ENCODE peak calls at places on chromosomes 5 and 9, in six cellular contexts. One of them, this sample, is unnamed.

GRCh38 chr5:73828465-73828864 is 202.5 kb downstream of the ARHGEF28 start:
- DNase-seq in mesenchymal stem cell: no peak
- DNase-seq in esophagus muscularis mucosa: no peak
- DNase-seq in CD4-positive, CD25-positive, alpha-beta regulatory T cell: no peak
- DNase-seq in left ventricle myocardium inferior: no peak
- DNase-seq in tibial nerve: no peak
- DNase-seq in this sample: no peak

GRCh38 chr9:121895836-121896544 is 197.1 kb downstream of the TTLL11 start:
- DNase-seq in mesenchymal stem cell: no peak
- DNase-seq in esophagus muscularis mucosa: no peak
- DNase-seq in CD4-positive, CD25-positive, alpha-beta regulatory T cell: peak; percentile 17
- DNase-seq in left ventricle myocardium inferior: peak; percentile 26
- DNase-seq in tibial nerve: no peak
- DNase-seq in this sample: peak; percentile 27

GRCh38 chr9:35918780-35919179 is 9.5 kb downstream of the SPAAR start:
- DNase-seq in mesenchymal stem cell: no peak
- DNase-seq in esophagus muscularis mucosa: no peak
- DNase-seq in CD4-positive, CD25-positive, alpha-beta regulatory T cell: no peak
- DNase-seq in left ventricle myocardium inferior: no peak
- DNase-seq in tibial nerve: no peak
- DNase-seq in this sample: no peak

GRCh38 chr5:115258001-115258400 is 4.7 kb downstream of the PGGT1B start:
- DNase-seq in mesenchymal stem cell: no peak
- DNase-seq in esophagus muscularis mucosa: no peak
- DNase-seq in CD4-positive, CD25-positive, alpha-beta regulatory T cell: no peak
- DNase-seq in left ventricle myocardium inferior: no peak
- DNase-seq in tibial nerve: no peak
- DNase-seq in this sample: no peak

GRCh38 chr9:99820330-99821186 is 1.1 kb upstream of the NR4A3 start:
- DNase-seq in mesenchymal stem cell: peak; percentile 92
- DNase-seq in esophagus muscularis mucosa: peak; percentile 94
- DNase-seq in CD4-positive, CD25-positive, alpha-beta regulatory T cell: peak; percentile 56
- DNase-seq in left ventricle myocardium inferior: peak; percentile 48
- DNase-seq in tibial nerve: no peak
- DNase-seq in this sample: peak; percentile 54

GRCh38 chr5:134110382-134110781 is 4.1 kb upstream of the TCF7 start:
- DNase-seq in mesenchymal stem cell: no peak
- DNase-seq in esophagus muscularis mucosa: no peak
- DNase-seq in CD4-positive, CD25-positive, alpha-beta regulatory T cell: no peak
- DNase-seq in left ventricle myocardium inferior: no peak
- DNase-seq in tibial nerve: no peak
- DNase-seq in this sample: no peak

GRCh38 chr5:59296317-59297264 is 596.9 kb downstream of the PDE4D start:
- DNase-seq in mesenchymal stem cell: peak; percentile 69
- DNase-seq in esophagus muscularis mucosa: no peak
- DNase-seq in CD4-positive, CD25-positive, alpha-beta regulatory T cell: no peak
- DNase-seq in left ventricle myocardium inferior: no peak
- DNase-seq in tibial nerve: no peak
- DNase-seq in this sample: peak; percentile 63

GRCh38 chr9:34546834-34547827 is 24.3 kb upstream of the ENHO start:
- DNase-seq in mesenchymal stem cell: peak; percentile 80
- DNase-seq in esophagus muscularis mucosa: no peak
- DNase-seq in CD4-positive, CD25-positive, alpha-beta regulatory T cell: peak; percentile 61
- DNase-seq in left ventricle myocardium inferior: peak; percentile 46
- DNase-seq in tibial nerve: peak; percentile 42
- DNase-seq in this sample: peak; percentile 47

GRCh38 chr9:98707158-98708102 is 1.3 kb downstream of the GABBR2 start:
- DNase-seq in mesenchymal stem cell: peak; percentile 53
- DNase-seq in esophagus muscularis mucosa: no peak
- DNase-seq in CD4-positive, CD25-positive, alpha-beta regulatory T cell: peak; percentile 23
- DNase-seq in left ventricle myocardium inferior: peak; percentile 39
- DNase-seq in tibial nerve: no peak
- DNase-seq in this sample: peak; percentile 42

GRCh38 chr9:79120533-79121315 is 451.0 kb upstream of the TLE4 start:
- DNase-seq in mesenchymal stem cell: no peak
- DNase-seq in esophagus muscularis mucosa: no peak
- DNase-seq in CD4-positive, CD25-positive, alpha-beta regulatory T cell: no peak
- DNase-seq in left ventricle myocardium inferior: no peak
- DNase-seq in tibial nerve: no peak
- DNase-seq in this sample: no peak

GRCh38 chr5:155943516-155944407 is 383.2 kb upstream of the SGCD start:
- DNase-seq in mesenchymal stem cell: peak; percentile 50
- DNase-seq in esophagus muscularis mucosa: no peak
- DNase-seq in CD4-positive, CD25-positive, alpha-beta regulatory T cell: peak; percentile 47
- DNase-seq in left ventricle myocardium inferior: peak; percentile 24
- DNase-seq in tibial nerve: no peak
- DNase-seq in this sample: peak; percentile 59

GRCh38 chr9:13481274-13481673 is 201.8 kb upstream of the MPDZ start:
- DNase-seq in mesenchymal stem cell: no peak
- DNase-seq in esophagus muscularis mucosa: no peak
- DNase-seq in CD4-positive, CD25-positive, alpha-beta regulatory T cell: no peak
- DNase-seq in left ventricle myocardium inferior: no peak
- DNase-seq in tibial nerve: no peak
- DNase-seq in this sample: no peak

GRCh38 chr9:72614057-72614456 is 92.6 kb downstream of the TMC1 start:
- DNase-seq in mesenchymal stem cell: no peak
- DNase-seq in esophagus muscularis mucosa: no peak
- DNase-seq in CD4-positive, CD25-positive, alpha-beta regulatory T cell: no peak
- DNase-seq in left ventricle myocardium inferior: no peak
- DNase-seq in tibial nerve: no peak
- DNase-seq in this sample: peak; percentile 77

GRCh38 chr9:121901616-121902015 is 191.5 kb downstream of the TTLL11 start:
- DNase-seq in mesenchymal stem cell: no peak
- DNase-seq in esophagus muscularis mucosa: no peak
- DNase-seq in CD4-positive, CD25-positive, alpha-beta regulatory T cell: no peak
- DNase-seq in left ventricle myocardium inferior: no peak
- DNase-seq in tibial nerve: no peak
- DNase-seq in this sample: no peak

GRCh38 chr5:119397518-119398380 is 41.9 kb downstream of the TNFAIP8 start:
- DNase-seq in mesenchymal stem cell: peak; percentile 88
- DNase-seq in esophagus muscularis mucosa: no peak
- DNase-seq in CD4-positive, CD25-positive, alpha-beta regulatory T cell: peak; percentile 24
- DNase-seq in left ventricle myocardium inferior: no peak
- DNase-seq in tibial nerve: no peak
- DNase-seq in this sample: no peak

GRCh38 chr5:172133359-172134029 is 54.5 kb downstream of the STK10 start:
- DNase-seq in mesenchymal stem cell: peak; percentile 91
- DNase-seq in esophagus muscularis mucosa: no peak
- DNase-seq in CD4-positive, CD25-positive, alpha-beta regulatory T cell: no peak
- DNase-seq in left ventricle myocardium inferior: no peak
- DNase-seq in tibial nerve: no peak
- DNase-seq in this sample: no peak

GRCh38 chr9:129335456-129336129 is 157.5 kb upstream of the IER5L start:
- DNase-seq in mesenchymal stem cell: no peak
- DNase-seq in esophagus muscularis mucosa: no peak
- DNase-seq in CD4-positive, CD25-positive, alpha-beta regulatory T cell: no peak
- DNase-seq in left ventricle myocardium inferior: no peak
- DNase-seq in tibial nerve: no peak
- DNase-seq in this sample: no peak

GRCh38 chr9:129334744-129335080 is 156.7 kb upstream of the IER5L start:
- DNase-seq in mesenchymal stem cell: no peak
- DNase-seq in esophagus muscularis mucosa: no peak
- DNase-seq in CD4-positive, CD25-positive, alpha-beta regulatory T cell: no peak
- DNase-seq in left ventricle myocardium inferior: no peak
- DNase-seq in tibial nerve: no peak
- DNase-seq in this sample: no peak

GRCh38 chr9:129337287-129338140 is 159.5 kb upstream of the IER5L start:
- DNase-seq in mesenchymal stem cell: no peak
- DNase-seq in esophagus muscularis mucosa: no peak
- DNase-seq in CD4-positive, CD25-positive, alpha-beta regulatory T cell: no peak
- DNase-seq in left ventricle myocardium inferior: no peak
- DNase-seq in tibial nerve: no peak
- DNase-seq in this sample: no peak

GRCh38 chr9:129336130-129336528 is 158.1 kb upstream of the IER5L start:
- DNase-seq in mesenchymal stem cell: no peak
- DNase-seq in esophagus muscularis mucosa: no peak
- DNase-seq in CD4-positive, CD25-positive, alpha-beta regulatory T cell: no peak
- DNase-seq in left ventricle myocardium inferior: no peak
- DNase-seq in tibial nerve: no peak
- DNase-seq in this sample: no peak

DNA sequence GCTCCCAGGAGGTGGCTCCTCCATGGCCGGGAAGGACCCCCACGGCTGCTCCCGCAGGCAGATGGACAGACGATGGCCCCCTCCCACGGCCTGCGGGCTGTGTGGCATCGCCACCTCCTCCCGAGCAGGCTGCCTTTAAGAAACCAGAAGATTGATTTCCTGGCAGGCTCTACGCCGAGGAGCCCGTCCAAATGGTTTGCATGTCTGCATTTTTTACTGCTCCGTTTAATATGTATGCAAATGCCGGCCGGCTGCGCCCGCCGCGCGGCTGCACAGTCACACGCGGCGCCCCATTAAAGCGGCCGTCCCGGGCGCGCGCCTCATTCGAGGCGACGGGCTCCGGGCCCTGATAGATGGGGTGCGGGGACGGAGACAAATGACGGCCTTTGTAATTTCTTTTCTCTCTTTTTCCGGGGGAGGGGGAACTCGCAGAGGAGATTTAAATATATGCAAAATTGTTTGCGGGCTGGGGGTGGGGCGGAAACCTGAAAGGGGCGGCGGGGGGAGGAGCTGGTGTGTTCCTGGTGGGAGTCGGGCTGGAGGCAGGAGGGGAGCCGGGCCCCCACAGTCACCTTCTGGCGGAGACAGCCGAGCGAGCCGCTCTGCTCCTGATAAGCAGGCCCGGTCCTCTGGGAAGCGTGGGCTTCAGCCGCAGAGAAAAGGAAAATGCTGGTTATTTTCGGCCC is 158.7 kb upstream of the IER5L start:
- DNase-seq in mesenchymal stem cell: peak; percentile 70
- DNase-seq in esophagus muscularis mucosa: no peak
- DNase-seq in CD4-positive, CD25-positive, alpha-beta regulatory T cell: peak; percentile 47
- DNase-seq in left ventricle myocardium inferior: no peak
- DNase-seq in tibial nerve: no peak
- DNase-seq in this sample: peak; percentile 16
- H3K4me3 ChIP-seq in mesenchymal stem cell: peak overlapping the region; percentile 66
- H3K4me3 ChIP-seq in esophagus muscularis mucosa: peak overlapping the region; percentile 55
- H3K4me3 ChIP-seq in CD4-positive, CD25-positive, alpha-beta regulatory T cell: peak overlapping the region; percentile 32
- H3K4me3 ChIP-seq in left ventricle myocardium inferior: peak overlapping the region; percentile 61
- H3K4me3 ChIP-seq in tibial nerve: peak overlapping the region; percentile 37
- H3K4me3 ChIP-seq in this sample: peak overlapping the region; percentile 30

GRCh38 chr5:154791535-154791934 is 36.4 kb downstream of the LARP1 start:
- DNase-seq in mesenchymal stem cell: no peak
- DNase-seq in esophagus muscularis mucosa: no peak
- DNase-seq in CD4-positive, CD25-positive, alpha-beta regulatory T cell: no peak
- DNase-seq in left ventricle myocardium inferior: no peak
- DNase-seq in tibial nerve: no peak
- DNase-seq in this sample: no peak

GRCh38 chr5:154794525-154795234 is 39.5 kb downstream of the LARP1 start:
- DNase-seq in mesenchymal stem cell: peak; percentile 70
- DNase-seq in esophagus muscularis mucosa: no peak
- DNase-seq in CD4-positive, CD25-positive, alpha-beta regulatory T cell: no peak
- DNase-seq in left ventricle myocardium inferior: no peak
- DNase-seq in tibial nerve: no peak
- DNase-seq in this sample: peak; percentile 41

GRCh38 chr5:154793599-154794524 is 38.7 kb downstream of the LARP1 start:
- DNase-seq in mesenchymal stem cell: peak; percentile 65
- DNase-seq in esophagus muscularis mucosa: no peak
- DNase-seq in CD4-positive, CD25-positive, alpha-beta regulatory T cell: no peak
- DNase-seq in left ventricle myocardium inferior: no peak
- DNase-seq in tibial nerve: no peak
- DNase-seq in this sample: no peak

GRCh38 chr5:154797762-154798161 is 42.6 kb downstream of the LARP1 start:
- DNase-seq in mesenchymal stem cell: no peak
- DNase-seq in esophagus muscularis mucosa: no peak
- DNase-seq in CD4-positive, CD25-positive, alpha-beta regulatory T cell: no peak
- DNase-seq in left ventricle myocardium inferior: no peak
- DNase-seq in tibial nerve: no peak
- DNase-seq in this sample: no peak

GRCh38 chr5:154795235-154795596 is 40.0 kb downstream of the LARP1 start:
- DNase-seq in mesenchymal stem cell: no peak
- DNase-seq in esophagus muscularis mucosa: no peak
- DNase-seq in CD4-positive, CD25-positive, alpha-beta regulatory T cell: no peak
- DNase-seq in left ventricle myocardium inferior: no peak
- DNase-seq in tibial nerve: no peak
- DNase-seq in this sample: no peak
- H3K27ac ChIP-seq in mesenchymal stem cell: no peak overlapping the region
- H3K27ac ChIP-seq in esophagus muscularis mucosa: no peak overlapping the region
- H3K27ac ChIP-seq in CD4-positive, CD25-positive, alpha-beta regulatory T cell: no peak overlapping the region
- H3K27ac ChIP-seq in left ventricle myocardium inferior: peak overlapping the region; percentile 70
- H3K27ac ChIP-seq in tibial nerve: no peak overlapping the region
- H3K27ac ChIP-seq in this sample: no peak overlapping the region

GRCh38 chr5:177334155-177334551 is 17.3 kb downstream of the LMAN2 start:
- DNase-seq in mesenchymal stem cell: no peak
- DNase-seq in esophagus muscularis mucosa: no peak
- DNase-seq in CD4-positive, CD25-positive, alpha-beta regulatory T cell: no peak
- DNase-seq in left ventricle myocardium inferior: no peak
- DNase-seq in tibial nerve: no peak
- DNase-seq in this sample: no peak
- H3K36me3 ChIP-seq in mesenchymal stem cell: peaks cover 92% of the 10 kb centered on the region
- H3K36me3 ChIP-seq in esophagus muscularis mucosa: peaks cover 100% of the 10 kb centered on the region
- H3K36me3 ChIP-seq in CD4-positive, CD25-positive, alpha-beta regulatory T cell: peaks cover 78% of the 10 kb centered on the region
- H3K36me3 ChIP-seq in left ventricle myocardium inferior: peaks cover 97% of the 10 kb centered on the region
- H3K36me3 ChIP-seq in tibial nerve: peaks cover 32% of the 10 kb centered on the region
- H3K36me3 ChIP-seq in this sample: peaks cover 20% of the 10 kb centered on the region

DNA sequence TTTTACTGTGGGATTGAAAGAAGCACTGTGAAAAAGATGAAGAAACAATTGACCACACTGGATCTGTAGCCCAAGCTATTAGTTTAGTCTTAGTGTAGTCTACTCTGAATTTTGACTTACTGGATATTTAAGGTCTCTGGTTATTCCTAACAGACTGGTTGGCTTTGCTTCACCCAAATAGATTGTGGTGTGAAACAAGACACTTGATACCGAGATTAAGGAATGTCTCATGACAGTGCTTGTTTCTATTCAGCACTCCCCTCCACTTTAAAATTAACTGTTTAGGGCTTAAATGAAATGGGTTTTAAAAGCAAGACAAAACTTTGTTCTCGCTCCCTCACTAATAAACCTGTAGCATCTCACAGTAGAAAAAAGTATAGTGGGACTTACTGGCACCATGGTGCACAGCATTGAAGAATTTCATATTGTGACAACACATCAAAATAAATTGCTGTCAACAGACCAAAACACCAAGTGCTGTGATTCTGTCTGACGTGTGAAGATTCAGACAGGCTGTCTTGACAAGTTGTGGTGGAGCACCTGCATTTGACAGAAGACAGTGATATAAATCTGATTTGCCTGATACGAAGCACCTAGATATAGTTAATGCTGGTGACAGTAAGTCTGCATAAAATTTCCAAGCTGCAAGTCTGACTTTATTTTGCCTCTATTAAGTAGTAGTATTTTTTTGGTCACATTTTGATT is 73.1 kb downstream of the PBX3 start:
- DNase-seq in mesenchymal stem cell: no peak
- DNase-seq in esophagus muscularis mucosa: no peak
- DNase-seq in CD4-positive, CD25-positive, alpha-beta regulatory T cell: no peak
- DNase-seq in left ventricle myocardium inferior: no peak
- DNase-seq in tibial nerve: no peak
- DNase-seq in this sample: no peak
- H3K4me3 ChIP-seq in mesenchymal stem cell: no peak overlapping the region
- H3K4me3 ChIP-seq in esophagus muscularis mucosa: peak overlapping the region; percentile 8
- H3K4me3 ChIP-seq in CD4-positive, CD25-positive, alpha-beta regulatory T cell: no peak overlapping the region
- H3K4me3 ChIP-seq in left ventricle myocardium inferior: peak overlapping the region; percentile 39
- H3K4me3 ChIP-seq in tibial nerve: no peak overlapping the region
- H3K4me3 ChIP-seq in this sample: no peak overlapping the region